ENCODE peak calls at places on chromosomes 13 and 19, in eight cellular contexts. U is PC-9; Y is fibroblast of lung; A is testis; T is lower lobe of right lung; S is tibial artery; W is CD8-positive, alpha-beta T cell; P is tibial nerve. L is an unnamed sample.

GRCh38 chr13:75635101-75635620 is 969 bp upstream of the LMO7 start:
- DNase-seq in U (no peak), Y (peak; percentile 39), A (no peak), T (no peak), S (no peak), W (no peak), P (peak; percentile 5), L (no peak)

GRCh38 chr13:27917121-27917947 is 2.5 kb upstream of the PDX1 start:
- DNase-seq in U (no peak), Y (no peak), A (no peak), T (no peak), S (no peak), W (no peak), P (no peak), L (no peak)

GRCh38 chr13:97367427-97367826 is 66.5 kb upstream of the RAP2A start:
- DNase-seq in U (no peak), Y (peak; percentile 93), A (no peak), T (no peak), S (no peak), W (no peak), P (no peak), L (no peak)

GRCh38 chr13:111413407-111414187 is 93.2 kb downstream of the TEX29 start:
- DNase-seq in U (no peak), Y (no peak), A (no peak), T (no peak), S (no peak), W (no peak), P (no peak), L (no peak)

GRCh38 chr19:43636121-43636683 is 3.4 kb downstream of the CADM4 start:
- DNase-seq in U (peak; percentile 77), Y (peak; percentile 47), A (no peak), T (no peak), S (no peak), W (no peak), P (no peak), L (no peak)

GRCh38 chr13:50527612-50528509 is 315.6 kb downstream of the DLEU7 start:
- DNase-seq in U (no peak), Y (no peak), A (no peak), T (no peak), S (no peak), W (no peak), P (no peak), L (no peak)

GRCh38 chr19:54017266-54017665 is 25.8 kb downstream of the CACNG6 start:
- DNase-seq in U (no peak), Y (peak; percentile 65), A (no peak), T (no peak), S (no peak), W (no peak), P (no peak), L (no peak)

GRCh38 chr19:46906221-46906620 is 45.4 kb downstream of the ARHGAP35 start:
- DNase-seq in U (no peak), Y (no peak), A (no peak), T (no peak), S (no peak), W (no peak), P (no peak), L (no peak)

GRCh38 chr13:89375839-89376238 is 1704.7 kb downstream of the SLITRK5 start:
- DNase-seq in U (no peak), Y (peak; percentile 79), A (no peak), T (no peak), S (no peak), W (no peak), P (no peak), L (no peak)

GRCh38 chr13:76790519-76791289 is 95.5 kb downstream of the KCTD12 start:
- DNase-seq in U (no peak), Y (peak; percentile 11), A (no peak), T (no peak), S (no peak), W (no peak), P (no peak), L (no peak)

GRCh38 chr19:18543814-18544475 is 572 bp upstream of the FKBP8 start:
- DNase-seq in U (peak; percentile 48), Y (peak; percentile 51), A (peak; percentile 48), T (peak; percentile 73), S (no peak), W (peak; percentile 54), P (peak; percentile 57), L (peak; percentile 64)

GRCh38 chr13:113364371-113364932 is 522 bp upstream of the GRTP1 start:
- DNase-seq in U (peak; percentile 18), Y (no peak), A (no peak), T (no peak), S (no peak), W (no peak), P (peak; percentile 9), L (peak; percentile 56)

GRCh38 chr13:44932171-44932849 is 57.0 kb downstream of the NUFIP1 start:
- DNase-seq in U (no peak), Y (peak; percentile 83), A (no peak), T (no peak), S (no peak), W (no peak), P (no peak), L (no peak)

GRCh38 chr13:25901460-25902376 is 150.1 kb downstream of the SHISA2 start:
- DNase-seq in U (no peak), Y (peak; percentile 87), A (no peak), T (no peak), S (no peak), W (peak; percentile 6), P (no peak), L (no peak)

GRCh38 chr19:10230155-10230903 is 802 bp downstream of the S1PR2 start:
- DNase-seq in U (no peak), Y (peak; percentile 54), A (peak; percentile 56), T (peak; percentile 65), S (peak; percentile 43), W (peak; percentile 25), P (peak; percentile 41), L (no peak)

DNA sequence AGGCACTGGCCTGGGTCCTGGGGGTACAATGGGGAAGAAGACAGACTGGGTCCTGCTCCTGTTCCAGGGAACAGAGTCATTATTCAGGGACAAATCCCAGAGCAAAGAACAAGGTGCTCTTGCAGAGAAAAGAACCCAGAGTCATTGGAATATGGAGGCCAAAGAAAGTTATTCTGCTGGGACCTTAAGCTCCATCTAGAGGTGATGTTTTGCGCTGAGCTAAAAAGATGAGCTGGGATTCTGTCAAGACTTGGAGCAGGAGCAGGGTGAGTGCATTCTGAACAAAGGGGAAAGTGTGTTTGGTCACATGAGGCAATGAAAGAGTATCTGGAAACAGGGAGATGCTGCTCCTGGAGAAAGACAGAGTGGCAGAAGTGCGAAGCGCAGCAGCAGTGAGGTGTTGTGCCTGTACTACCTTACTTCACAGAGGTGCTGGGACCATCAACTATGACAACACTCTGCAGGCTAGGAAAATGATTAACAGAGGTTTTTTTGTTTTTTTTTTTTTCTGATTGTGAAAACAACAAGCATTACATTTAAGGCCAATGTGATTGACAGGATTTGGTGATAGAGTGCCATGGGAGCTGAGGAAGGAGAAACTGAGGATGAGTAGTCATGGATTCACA is 95.3 kb upstream of the TNFSF11 start:
- DNase-seq in U (no peak), Y (no peak), A (no peak), T (no peak), S (no peak), W (no peak), P (no peak), L (no peak)
- TF ChIP-seq CTCF in U (peak; percentile 33), Y (peak; percentile 29), A (no peak), T (no peak), S (no peak), W (peak; percentile 15), P (no peak), L (no peak)

GRCh38 chr19:41671481-41671880 is 16.6 kb downstream of the CEACAM7 start:
- DNase-seq in U (no peak), Y (no peak), A (no peak), T (no peak), S (no peak), W (no peak), P (no peak), L (no peak)
- H3K27ac ChIP-seq in U (no peak overlapping the region), Y (no peak overlapping the region), A (no peak overlapping the region), T (no peak overlapping the region), S (no peak overlapping the region), W (no peak overlapping the region), P (no peak overlapping the region), L (no peak overlapping the region)

DNA sequence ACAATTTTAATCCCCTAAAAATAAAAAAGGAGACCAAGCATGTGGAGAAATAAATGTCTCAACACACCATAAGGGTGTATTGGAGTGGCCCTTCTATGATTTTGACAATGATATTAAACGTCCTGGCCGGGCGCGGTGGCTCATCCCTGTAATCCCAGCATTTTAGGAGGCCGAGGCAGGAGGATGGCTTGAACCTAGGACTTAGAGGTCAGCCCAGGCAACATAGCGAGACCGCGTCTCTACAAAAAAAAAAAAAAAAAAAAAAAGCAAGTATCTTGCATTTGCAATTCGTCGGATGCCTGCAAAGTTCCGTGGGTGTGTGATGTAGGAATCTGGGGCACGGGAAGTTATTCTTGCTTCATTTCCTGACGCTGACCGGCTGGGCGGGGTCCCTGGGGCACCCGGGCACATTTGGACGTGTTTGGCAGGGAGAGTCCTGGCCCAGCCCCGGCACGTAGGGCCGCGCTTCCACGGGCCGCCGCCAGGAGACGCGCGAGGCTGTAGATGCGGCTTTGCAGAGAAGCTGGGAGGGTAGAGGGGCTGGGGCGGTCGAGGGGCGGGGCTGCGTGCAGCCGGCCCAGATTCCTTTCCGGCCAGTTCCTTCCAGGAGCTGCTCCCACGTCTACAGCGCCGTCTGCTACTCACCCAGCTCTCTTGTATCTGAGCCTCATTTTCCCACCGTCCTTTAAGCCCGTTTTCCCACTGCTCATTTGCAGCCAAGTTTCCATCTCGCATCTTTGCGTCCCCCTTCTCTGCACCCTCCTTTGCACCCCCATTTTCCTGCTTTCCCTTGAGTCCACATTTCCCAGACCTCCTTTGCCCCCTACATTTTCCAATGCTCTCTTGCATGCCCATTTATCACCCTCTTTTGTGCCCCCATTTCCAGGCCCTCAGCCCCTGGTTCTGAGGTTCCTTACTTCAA is 2.2 kb upstream of the TSPAN16 start:
- DNase-seq in U (peak; percentile 99), Y (peak; percentile 86), A (peak; percentile 95), T (peak; percentile 97), S (peak; percentile 97), W (peak; percentile 73), P (peak; percentile 97), L (peak; percentile 98)
- H3K4me1 ChIP-seq in U (peaks cover 30% of the 10 kb centered on the region), Y (peaks cover 2% of the 10 kb centered on the region), A (peaks cover 2% of the 10 kb centered on the region), T (peaks cover 30% of the 10 kb centered on the region), S (no peaks in the 10 kb centered on the region), W (peaks cover 8% of the 10 kb centered on the region), P (no peaks in the 10 kb centered on the region), L (peaks cover 20% of the 10 kb centered on the region)

GRCh38 chr19:35236638-35237400 is 8.3 kb upstream of the FAM187B start:
- DNase-seq in U (no peak), Y (no peak), A (no peak), T (no peak), S (no peak), W (no peak), P (no peak), L (peak; percentile 26)
- TF ChIP-seq CTCF in U (no peak), Y (no peak), A (no peak), T (no peak), S (no peak), W (no peak), P (no peak), L (no peak)

L was measured in right atrium auricular region.